ENCODE peak calls at places on chromosomes 4 and X, in five cellular contexts. One of them, this sample, is unnamed.

GRCh38 chr4:150579591-150580234 is 2.2 kb upstream of the MAB21L2 start:
- DNase-seq in A549: no peak
- DNase-seq in GM12878: no peak
- DNase-seq in HepG2: no peak
- DNase-seq in K562: no peak
- DNase-seq in this sample: peak

GRCh38 chr4:78131403-78131802 is 74.3 kb downstream of the FRAS1 start:
- DNase-seq in HepG2: no peak
- DNase-seq in A549: no peak
- DNase-seq in K562: no peak
- DNase-seq in GM12878: no peak
- DNase-seq in this sample: no peak

GRCh38 chrX:11836284-11836683 is 78.2 kb downstream of the MSL3 start:
- DNase-seq in K562: no peak
- DNase-seq in GM12878: no peak
- DNase-seq in A549: no peak
- DNase-seq in HepG2: no peak
- DNase-seq in this sample: no peak

GRCh38 chr4:134722306-134722705 is 520.7 kb upstream of the PABPC4L start:
- DNase-seq in GM12878: no peak
- DNase-seq in HepG2: no peak
- DNase-seq in K562: no peak
- DNase-seq in A549: no peak
- DNase-seq in this sample: no peak

GRCh38 chr4:150547154-150547838 is 34.7 kb upstream of the MAB21L2 start:
- DNase-seq in HepG2: no peak
- DNase-seq in K562: no peak
- DNase-seq in A549: no peak
- DNase-seq in GM12878: no peak
- DNase-seq in this sample: no peak

GRCh38 chrX:42708222-42708621 is 69.7 kb downstream of the PPP1R2C start:
- DNase-seq in K562: no peak
- DNase-seq in GM12878: no peak
- DNase-seq in HepG2: no peak
- DNase-seq in A549: no peak
- DNase-seq in this sample: no peak

GRCh38 chrX:82676386-82676785 is 831.7 kb upstream of the POU3F4 start:
- DNase-seq in GM12878: no peak
- DNase-seq in A549: no peak
- DNase-seq in HepG2: no peak
- DNase-seq in K562: no peak
- DNase-seq in this sample: no peak

GRCh38 chr4:139740531-139741041 is 75.0 kb downstream of the MGST2 start:
- DNase-seq in HepG2: peak
- DNase-seq in A549: peak
- DNase-seq in GM12878: no peak
- DNase-seq in K562: no peak
- DNase-seq in this sample: no peak

GRCh38 chr4:28788929-28789490 is 1928.4 kb downstream of the STIM2 start:
- DNase-seq in HepG2: no peak
- DNase-seq in K562: no peak
- DNase-seq in A549: no peak
- DNase-seq in GM12878: no peak
- DNase-seq in this sample: no peak

GRCh38 chrX:65581661-65582339 is 47.2 kb upstream of the LAS1L start:
- DNase-seq in HepG2: peak
- DNase-seq in K562: peak
- DNase-seq in A549: peak
- DNase-seq in GM12878: no peak
- DNase-seq in this sample: peak

GRCh38 chr4:73869130-73870055 is at the start of gene CXCL1:
- DNase-seq in K562: peak
- DNase-seq in HepG2: no peak
- DNase-seq in A549: peak
- DNase-seq in GM12878: no peak
- DNase-seq in this sample: peak

GRCh38 chr4:105058177-105058812 is 88.4 kb upstream of the TET2 start:
- DNase-seq in A549: no peak
- DNase-seq in HepG2: no peak
- DNase-seq in GM12878: peak
- DNase-seq in K562: no peak
- DNase-seq in this sample: no peak

GRCh38 chrX:154444001-154444754 is at the start of gene FAM50A:
- DNase-seq in HepG2: no peak
- DNase-seq in GM12878: no peak
- DNase-seq in A549: peak
- DNase-seq in K562: peak
- DNase-seq in this sample: peak

GRCh38 chr4:78121338-78121904 is 64.3 kb downstream of the FRAS1 start:
- DNase-seq in A549: no peak
- DNase-seq in GM12878: no peak
- DNase-seq in K562: no peak
- DNase-seq in HepG2: no peak
- DNase-seq in this sample: no peak

GRCh38 chr4:85672116-85672515 is 197.2 kb downstream of the ARHGAP24 start:
- DNase-seq in GM12878: no peak
- DNase-seq in A549: no peak
- DNase-seq in HepG2: no peak
- DNase-seq in K562: no peak
- DNase-seq in this sample: no peak

GRCh38 chr4:156968479-156968984 is 3.1 kb downstream of the PDGFC start:
- DNase-seq in K562: peak
- DNase-seq in GM12878: no peak
- DNase-seq in HepG2: peak
- DNase-seq in A549: peak
- DNase-seq in this sample: peak

GRCh38 chrX:115582871-115583729 is 22.1 kb downstream of the PLS3 start:
- DNase-seq in HepG2: no peak
- DNase-seq in K562: no peak
- DNase-seq in GM12878: no peak
- DNase-seq in A549: no peak
- DNase-seq in this sample: peak

GRCh38 chrX:39238017-39238416 is 436.8 kb downstream of the MID1IP1 start:
- DNase-seq in A549: no peak
- DNase-seq in K562: no peak
- DNase-seq in GM12878: no peak
- DNase-seq in HepG2: no peak
- DNase-seq in this sample: no peak

GRCh38 chr4:5757536-5757935 is 46.5 kb downstream of the EVC start:
- DNase-seq in HepG2: no peak
- DNase-seq in K562: no peak
- DNase-seq in A549: no peak
- DNase-seq in GM12878: no peak
- DNase-seq in this sample: no peak

GRCh38 chr4:82648356-82648755 is 86.6 kb upstream of the TMEM150C start:
- DNase-seq in HepG2: no peak
- DNase-seq in A549: no peak
- DNase-seq in K562: no peak
- DNase-seq in GM12878: no peak
- DNase-seq in this sample: no peak

GRCh38 chr4:174047363-174047762 is 236.1 kb downstream of the FBXO8 start:
- DNase-seq in K562: no peak
- DNase-seq in HepG2: no peak
- DNase-seq in GM12878: no peak
- DNase-seq in A549: no peak
- DNase-seq in this sample: no peak

GRCh38 chr4:83581411-83582288 is 45.7 kb downstream of the GPAT3 start:
- DNase-seq in A549: no peak
- DNase-seq in K562: no peak
- DNase-seq in HepG2: no peak
- DNase-seq in GM12878: peak
- DNase-seq in this sample: no peak

GRCh38 chr4:65798498-65799127 is 128.3 kb upstream of the EPHA5 start:
- DNase-seq in A549: no peak
- DNase-seq in GM12878: no peak
- DNase-seq in HepG2: no peak
- DNase-seq in K562: no peak
- DNase-seq in this sample: no peak

GRCh38 chr4:57081651-57082349 is 28.4 kb downstream of the IGFBP7 start:
- DNase-seq in HepG2: no peak
- DNase-seq in GM12878: no peak
- DNase-seq in K562: no peak
- DNase-seq in A549: no peak
- DNase-seq in this sample: no peak

GRCh38 chrX:120566817-120567216 is 6.1 kb upstream of the CUL4B start:
- DNase-seq in K562: no peak
- DNase-seq in HepG2: peak
- DNase-seq in A549: no peak
- DNase-seq in GM12878: no peak
- DNase-seq in this sample: no peak

GRCh38 chr4:110631582-110632505 is 9.0 kb upstream of the PITX2 start:
- DNase-seq in HepG2: peak
- DNase-seq in A549: peak
- DNase-seq in GM12878: no peak
- DNase-seq in K562: peak
- DNase-seq in this sample: peak

GRCh38 chrX:153874366-153875125 is 11.4 kb downstream of the L1CAM start:
- DNase-seq in K562: no peak
- DNase-seq in GM12878: no peak
- DNase-seq in A549: no peak
- DNase-seq in HepG2: no peak
- DNase-seq in this sample: no peak

GRCh38 chr4:4884611-4885010 is 25.1 kb downstream of the MSX1 start:
- DNase-seq in HepG2: no peak
- DNase-seq in GM12878: no peak
- DNase-seq in A549: no peak
- DNase-seq in K562: no peak
- DNase-seq in this sample: no peak

GRCh38 chr4:27318740-27319139 is 458.1 kb downstream of the STIM2 start:
- DNase-seq in GM12878: peak
- DNase-seq in K562: peak
- DNase-seq in HepG2: peak
- DNase-seq in A549: peak
- DNase-seq in this sample: peak

DNA sequence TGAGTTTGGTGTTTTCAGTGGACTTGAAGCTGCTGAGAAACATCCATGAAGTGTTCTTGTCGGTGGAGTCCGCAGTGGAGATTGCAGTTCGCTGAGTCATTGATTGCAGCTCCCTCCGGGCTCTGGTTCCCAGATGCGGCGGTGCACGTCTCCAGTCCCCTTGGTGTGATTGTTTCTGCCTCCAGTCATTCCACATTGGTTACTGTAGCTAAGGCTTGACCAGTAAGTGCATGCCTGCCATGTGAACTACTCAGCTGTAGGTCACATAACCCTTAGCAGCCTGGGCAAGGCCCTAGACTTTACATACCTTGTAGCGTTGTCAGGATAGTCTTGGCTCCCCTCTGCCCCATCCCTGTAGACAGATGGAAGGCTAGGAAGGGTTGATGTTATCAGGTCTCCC is 53.8 kb upstream of the CLCN4 start:
- DNase-seq in A549: no peak
- DNase-seq in GM12878: no peak
- DNase-seq in HepG2: no peak
- DNase-seq in K562: no peak
- DNase-seq in this sample: no peak
- TF ChIP-seq ESRRA in A549: no peak
- TF ChIP-seq ESRRA in GM12878: no peak
- TF ChIP-seq ESRRA in HepG2: no peak
- TF ChIP-seq ESRRA in K562: no peak
- TF ChIP-seq ESRRA in this sample: no peak

DNA sequence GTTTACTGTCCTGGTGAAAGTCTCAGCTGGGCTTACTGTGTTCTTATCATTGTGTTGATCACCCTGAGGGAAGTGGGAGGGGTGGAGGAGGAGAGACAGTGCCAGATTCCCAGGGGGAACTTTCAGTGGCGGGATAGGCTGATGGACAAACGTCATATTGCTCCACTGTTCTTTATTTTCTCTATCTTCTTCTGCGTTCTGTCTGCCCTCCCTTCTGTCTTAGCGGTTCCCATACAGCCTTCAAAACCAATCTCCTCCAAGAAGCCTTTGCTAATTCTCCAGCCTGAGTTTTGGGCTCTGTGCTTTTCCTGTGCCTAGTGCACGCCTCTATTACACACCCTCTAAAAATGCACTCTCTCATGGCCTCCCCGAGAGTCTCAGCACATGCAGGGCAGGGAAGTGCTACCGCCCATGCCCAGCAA is 448.7 kb upstream of the FAT1 start:
- DNase-seq in A549: no peak
- DNase-seq in HepG2: no peak
- DNase-seq in GM12878: no peak
- DNase-seq in K562: no peak
- DNase-seq in this sample: no peak
- TF ChIP-seq ESRRA in A549: no peak
- TF ChIP-seq ESRRA in HepG2: no peak
- TF ChIP-seq ESRRA in GM12878: no peak
- TF ChIP-seq ESRRA in K562: no peak
- TF ChIP-seq ESRRA in this sample: no peak

GRCh38 chrX:9681011-9681410 is 84.6 kb downstream of the GPR143 start:
- DNase-seq in A549: no peak
- DNase-seq in HepG2: no peak
- DNase-seq in GM12878: no peak
- DNase-seq in K562: no peak
- DNase-seq in this sample: no peak

GRCh38 chrX:9678215-9678980 is 87.2 kb downstream of the GPR143 start:
- DNase-seq in GM12878: no peak
- DNase-seq in A549: no peak
- DNase-seq in K562: no peak
- DNase-seq in HepG2: no peak
- DNase-seq in this sample: no peak

GRCh38 chrX:9676311-9676710 is 89.3 kb downstream of the GPR143 start:
- DNase-seq in K562: no peak
- DNase-seq in A549: no peak
- DNase-seq in HepG2: no peak
- DNase-seq in GM12878: no peak
- DNase-seq in this sample: no peak

GRCh38 chrX:9677098-9677739 is 88.4 kb downstream of the GPR143 start:
- DNase-seq in GM12878: peak
- DNase-seq in A549: no peak
- DNase-seq in K562: no peak
- DNase-seq in HepG2: no peak
- DNase-seq in this sample: no peak

GRCh38 chrX:9676738-9677097 is 88.9 kb downstream of the GPR143 start:
- DNase-seq in K562: no peak
- DNase-seq in HepG2: no peak
- DNase-seq in A549: no peak
- DNase-seq in GM12878: no peak
- DNase-seq in this sample: no peak
- TF ChIP-seq ESRRA in K562: no peak
- TF ChIP-seq ESRRA in HepG2: no peak
- TF ChIP-seq ESRRA in A549: no peak
- TF ChIP-seq ESRRA in GM12878: no peak
- TF ChIP-seq ESRRA in this sample: no peak

GRCh38 chr4:152937535-152938236 is 1.6 kb downstream of the FHDC1 start:
- DNase-seq in A549: peak
- DNase-seq in HepG2: no peak
- DNase-seq in GM12878: no peak
- DNase-seq in K562: peak
- DNase-seq in this sample: peak

GRCh38 chr4:152935138-152935537 is 985 bp upstream of the FHDC1 start:
- DNase-seq in K562: peak
- DNase-seq in HepG2: no peak
- DNase-seq in GM12878: no peak
- DNase-seq in A549: peak
- DNase-seq in this sample: peak

GRCh38 chr4:152937280-152937534 is 1.1 kb downstream of the FHDC1 start:
- DNase-seq in HepG2: no peak
- DNase-seq in GM12878: no peak
- DNase-seq in K562: no peak
- DNase-seq in A549: no peak
- DNase-seq in this sample: no peak

GRCh38 chr4:152936446-152937279 is 540 bp downstream of the FHDC1 start:
- DNase-seq in GM12878: no peak
- DNase-seq in A549: peak
- DNase-seq in K562: peak
- DNase-seq in HepG2: no peak
- DNase-seq in this sample: peak

GRCh38 chr4:152935661-152936445 is at the start of gene FHDC1:
- DNase-seq in GM12878: no peak
- DNase-seq in K562: peak
- DNase-seq in HepG2: no peak
- DNase-seq in A549: no peak
- DNase-seq in this sample: peak
- TF ChIP-seq ESRRA in GM12878: no peak
- TF ChIP-seq ESRRA in K562: no peak
- TF ChIP-seq ESRRA in HepG2: no peak
- TF ChIP-seq ESRRA in A549: no peak
- TF ChIP-seq ESRRA in this sample: no peak

This sample was measured in WTC11.